ENCODE peak calls at places on chromosomes 6 and 20, in four cellular contexts. T is heart right ventricle, S is uterus, C is GM23248. D is an unnamed sample. For H3K4me1, the result is how much of the 10 kb centered on the place peaks cover.

GRCh38 chr6:25197116-25197515 is 82.1 kb upstream of the CARMIL1 start:
- DNase-seq in T (no peak), S (no peak), C (no peak), D (no peak)

GRCh38 chr20:61815678-61816077 is 250.0 kb downstream of the TAF4 start:
- DNase-seq in T (no peak), S (no peak), C (no peak), D (no peak)

GRCh38 chr6:159844737-159845645 is 44.9 kb downstream of the PNLDC1 start:
- DNase-seq in T (no peak), S (no peak), C (no peak), D (no peak)

GRCh38 chr6:111894951-111895350 is 21.7 kb upstream of the FYN start:
- DNase-seq in T (no peak), S (no peak), C (peak), D (no peak)

GRCh38 chr6:142489722-142490610 is 188.2 kb downstream of the ADGRG6 start:
- DNase-seq in T (no peak), S (no peak), C (peak), D (no peak)

GRCh38 chr6:150813993-150814359 is 51.5 kb upstream of the MTHFD1L start:
- DNase-seq in T (no peak), S (no peak), C (peak), D (no peak)

GRCh38 chr6:148739822-148740128 is 7.1 kb upstream of the UST start:
- DNase-seq in T (no peak), S (no peak), C (no peak), D (no peak)

GRCh38 chr20:51871943-51872342 is 69.6 kb upstream of the SALL4 start:
- DNase-seq in T (no peak), S (no peak), C (no peak), D (no peak)

GRCh38 chr20:17610566-17611289 is 40.9 kb downstream of the DSTN start:
- DNase-seq in T (no peak), S (no peak), C (no peak), D (no peak)

GRCh38 chr6:89562114-89562815 is 76.3 kb downstream of the LYRM2 start:
- DNase-seq in T (no peak), S (no peak), C (peak), D (no peak)

GRCh38 chr6:7975764-7976146 is 65.2 kb upstream of the TXNDC5 start:
- DNase-seq in T (peak), S (peak), C (peak), D (no peak)

GRCh38 chr6:25665455-25665854 is 13.4 kb downstream of the SCGN start:
- DNase-seq in T (no peak), S (no peak), C (no peak), D (no peak)

GRCh38 chr6:39203804-39204495 is 25.3 kb downstream of the KCNK5 start:
- DNase-seq in T (no peak), S (no peak), C (no peak), D (no peak)

GRCh38 chr20:2173186-2173585 is 71.6 kb downstream of the STK35 start:
- DNase-seq in T (no peak), S (no peak), C (no peak), D (no peak)

GRCh38 chr6:41201784-41202181 is 834 bp upstream of the TREML2 start:
- DNase-seq in T (no peak), S (no peak), C (no peak), D (no peak)

GRCh38 chr20:38147751-38148150 is 17.3 kb downstream of the TGM2 start:
- DNase-seq in T (no peak), S (no peak), C (no peak), D (no peak)

DNA sequence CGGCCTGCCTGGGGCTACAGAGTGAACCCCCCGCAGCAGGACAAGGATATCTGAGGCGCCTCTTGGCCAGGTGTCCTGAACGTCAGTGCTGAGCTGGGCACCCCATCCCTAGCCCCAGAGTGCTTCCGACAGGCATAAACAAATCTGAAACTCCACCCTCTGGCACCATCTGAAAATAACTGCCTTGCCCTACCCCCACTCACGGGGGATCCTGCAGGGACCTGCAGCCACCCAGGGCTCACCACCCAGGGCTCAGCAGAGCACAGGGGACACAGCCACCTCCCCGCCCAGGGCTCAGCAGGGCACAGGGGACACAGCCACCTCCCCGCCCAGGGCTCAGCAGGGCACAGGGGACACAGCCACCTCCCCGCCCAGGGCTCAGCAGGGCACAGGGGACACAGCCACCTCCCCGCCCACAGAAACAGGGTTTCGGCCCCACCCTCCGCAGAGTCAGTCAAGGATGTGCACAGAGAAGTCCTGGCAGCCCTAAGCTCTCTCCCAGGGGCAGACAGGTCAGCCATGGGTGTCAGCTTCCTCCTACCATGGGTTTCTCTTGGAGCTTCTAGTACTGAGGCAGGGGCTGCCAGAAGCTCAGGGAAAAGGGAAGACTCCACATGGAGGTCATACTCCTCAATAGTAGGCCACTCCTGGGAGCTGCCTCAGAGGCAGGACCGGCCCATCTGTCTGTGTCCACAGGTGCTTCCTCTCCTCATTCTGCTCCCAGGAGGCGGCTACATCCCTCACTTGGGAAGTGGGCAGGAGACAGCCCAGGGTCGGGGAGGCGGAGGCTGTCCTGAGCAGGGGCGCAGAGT is 4.6 kb downstream of the UCKL1 start:
- DNase-seq in T (no peak), S (no peak), C (no peak), D (peak)
- H3K4me1 ChIP-seq in T (under half), S (under half), C (under half), D (half or more)

GRCh38 chr6:170279977-170280688 is 10.7 kb downstream of the DLL1 start:
- DNase-seq in T (peak), S (no peak), C (peak), D (peak)

GRCh38 chr6:170278743-170279094 is 12.2 kb downstream of the DLL1 start:
- DNase-seq in T (no peak), S (no peak), C (no peak), D (no peak)

GRCh38 chr6:170281331-170282292 is 9.3 kb downstream of the DLL1 start:
- DNase-seq in T (peak), S (no peak), C (no peak), D (no peak)

GRCh38 chr6:170279426-170279825 is 11.5 kb downstream of the DLL1 start:
- DNase-seq in T (no peak), S (no peak), C (no peak), D (no peak)

GRCh38 chr6:170280689-170281045 is 10.2 kb downstream of the DLL1 start:
- DNase-seq in T (no peak), S (no peak), C (no peak), D (no peak)
- H3K27ac ChIP-seq in T (peak), S (no peak), C (no peak), D (peak)

GRCh38 chr6:127880452-127880851 is 20.4 kb downstream of the THEMIS start:
- DNase-seq in T (no peak), S (no peak), C (no peak), D (no peak)

GRCh38 chr6:127877231-127877630 is 23.6 kb downstream of the THEMIS start:
- DNase-seq in T (no peak), S (no peak), C (no peak), D (no peak)

GRCh38 chr6:127878115-127878514 is 22.7 kb downstream of the THEMIS start:
- DNase-seq in T (no peak), S (no peak), C (no peak), D (no peak)

GRCh38 chr6:127879685-127880084 is 21.2 kb downstream of the THEMIS start:
- DNase-seq in T (peak), S (no peak), C (peak), D (no peak)
- H3K4me1 ChIP-seq in T (under half), S (under half), C (under half), D (under half)

DNA sequence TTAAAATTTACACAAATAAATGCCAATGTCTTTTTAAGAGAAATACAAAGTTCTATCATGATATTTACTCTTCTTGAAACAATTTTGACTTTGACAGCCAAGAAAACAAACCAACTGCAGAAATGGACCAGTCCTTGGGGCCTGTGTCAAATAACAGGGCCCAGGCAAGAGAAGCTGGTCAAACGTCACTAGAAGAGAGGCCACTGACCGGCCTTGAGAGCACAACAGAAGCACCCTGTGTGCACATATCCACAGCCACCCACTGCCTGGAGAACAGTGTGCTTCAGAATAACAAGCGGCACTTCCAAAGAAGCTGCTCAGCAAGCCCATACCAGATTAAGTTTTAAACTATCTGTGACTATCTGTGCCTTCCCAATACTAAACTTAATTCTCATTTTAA is 14.8 kb downstream of the APMAP start:
- DNase-seq in T (no peak), S (no peak), C (no peak), D (no peak)
- H3K27ac ChIP-seq in T (no peak), S (no peak), C (no peak), D (no peak)

GRCh38 chr6:83071023-83071422 is 3.6 kb downstream of the DOP1A start:
- DNase-seq in T (no peak), S (no peak), C (peak), D (no peak)

GRCh38 chr6:83069633-83070032 is 2.2 kb downstream of the DOP1A start:
- DNase-seq in T (no peak), S (no peak), C (no peak), D (no peak)

GRCh38 chr6:83065511-83066192 is at the start of gene UBE3D:
- DNase-seq in T (peak), S (peak), C (peak), D (peak)

GRCh38 chr6:83067448-83068413 is at the start of gene DOP1A:
- DNase-seq in T (peak), S (peak), C (peak), D (peak)

DNA sequence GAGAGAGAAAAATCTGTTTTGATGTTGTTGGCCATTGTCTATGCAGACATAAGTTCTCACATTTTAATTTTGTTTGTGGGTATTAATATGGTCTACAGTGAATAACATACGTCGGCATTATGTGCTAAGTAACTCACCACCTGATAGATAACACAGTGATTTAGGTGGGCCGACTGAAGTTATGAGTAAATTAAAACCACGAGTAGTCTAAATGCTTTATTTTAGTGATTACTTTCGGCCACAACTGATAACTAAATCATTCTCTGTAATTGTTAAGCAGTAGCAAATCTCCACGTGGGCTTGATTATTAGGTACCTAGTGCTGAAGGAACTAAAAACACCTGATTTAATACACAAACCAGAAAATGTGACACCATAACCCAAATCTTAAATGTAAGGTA is 1.2 kb downstream of the DOP1A start:
- DNase-seq in T (no peak), S (no peak), C (peak), D (no peak)
- H3K4me1 ChIP-seq in T (under half), S (under half), C (under half), D (under half)

GRCh38 chr6:110538416-110539060 is 62.1 kb upstream of the SLC22A16 start:
- DNase-seq in T (no peak), S (no peak), C (no peak), D (no peak)
- H3K27ac ChIP-seq in T (no peak), S (no peak), C (no peak), D (no peak)

GRCh38 chr6:1328129-1328528 is 16.2 kb downstream of the FOXQ1 start:
- DNase-seq in T (no peak), S (no peak), C (no peak), D (no peak)
- H3K4me1 ChIP-seq in T (under half), S (under half), C (under half), D (under half)

GRCh38 chr20:25364180-25364788 is 26.4 kb downstream of the ABHD12 start:
- DNase-seq in T (no peak), S (no peak), C (no peak), D (no peak)

GRCh38 chr20:25361287-25361683 is 29.4 kb downstream of the ABHD12 start:
- DNase-seq in T (no peak), S (no peak), C (peak), D (no peak)

GRCh38 chr20:25360631-25361286 is 29.9 kb downstream of the ABHD12 start:
- DNase-seq in T (no peak), S (no peak), C (peak), D (no peak)

GRCh38 chr20:25368526-25368925 is 22.1 kb downstream of the ABHD12 start:
- DNase-seq in T (no peak), S (no peak), C (no peak), D (no peak)

DNA sequence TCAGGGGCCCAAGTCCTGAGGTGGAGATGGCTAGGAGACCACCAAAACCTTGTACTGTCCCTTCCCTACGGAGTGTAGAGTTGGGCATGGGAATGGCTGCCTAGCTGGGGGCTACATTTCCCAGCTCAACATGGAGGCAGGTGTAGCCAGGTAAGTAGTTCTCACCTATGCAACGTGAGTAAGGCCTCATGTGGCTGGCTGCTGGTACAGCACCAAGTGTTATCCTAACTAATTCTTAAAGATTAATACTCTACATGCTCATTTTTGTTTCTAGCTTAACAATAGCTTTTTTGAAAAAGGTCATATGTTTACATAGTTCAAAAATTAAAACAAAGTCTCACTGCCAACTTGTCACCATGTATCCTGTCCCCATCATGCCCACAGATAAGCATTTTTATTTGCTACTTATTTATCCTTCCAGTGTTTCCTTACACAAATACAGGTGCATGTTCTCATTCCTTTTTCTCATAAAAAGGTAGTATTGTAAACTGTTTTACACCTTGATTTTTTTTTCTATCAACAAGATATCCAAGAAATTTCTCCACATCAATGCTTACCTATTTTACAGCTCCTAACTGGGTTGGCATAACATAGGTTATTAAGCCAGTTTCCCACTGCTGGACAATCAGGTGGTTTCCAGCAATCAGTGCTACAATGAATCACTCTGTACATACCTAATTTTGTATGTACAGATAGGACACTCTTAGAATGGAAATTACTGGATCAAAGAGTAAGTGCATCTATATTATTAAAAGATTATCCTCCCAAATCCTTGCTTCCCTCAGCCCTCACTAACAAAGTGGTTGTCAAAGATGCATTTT is 25.5 kb downstream of the ABHD12 start:
- DNase-seq in T (no peak), S (no peak), C (no peak), D (no peak)
- H3K27ac ChIP-seq in T (no peak), S (no peak), C (no peak), D (no peak)

D was measured in gastrocnemius medialis.